ENCODE peak calls at places on chromosomes 7 and 10, in eight cellular contexts. D is NB4; U is SHP77; G is GM18507; N is G401; L is ELF-1; X is stimulated activated CD8-positive, alpha-beta memory T cell treated with anti-CD3 and anti-CD28 coated beads, Interleukin-15, amount 100 ng/mL, for 48 hours; C is GM20000. O is an unnamed sample.

GRCh38 chr10:114023198-114023597 is 20.5 kb upstream of the ADRB1 start:
- DNase-seq in D (no peak), U (no peak), G (no peak), N (no peak), L (no peak), X (no peak), C (no peak), O (no peak)

GRCh38 chr10:114131094-114131493 is 42.9 kb downstream of the CCDC186 start:
- DNase-seq in D (peak; percentile 73), U (no peak), G (no peak), N (no peak), L (no peak), X (no peak), C (peak; percentile 17), O (no peak)

GRCh38 chr7:964401-965231 is 10.1 kb upstream of the ADAP1 start:
- DNase-seq in D (no peak), U (no peak), G (no peak), N (peak; percentile 91), L (peak; percentile 67), X (no peak), C (no peak), O (no peak)

GRCh38 chr7:12711124-12711523 is 23.7 kb downstream of the ARL4A start:
- DNase-seq in D (no peak), U (no peak), G (no peak), N (no peak), L (no peak), X (no peak), C (no peak), O (no peak)

GRCh38 chr7:66939325-66939724 is 18.3 kb downstream of the TMEM248 start:
- DNase-seq in D (no peak), U (no peak), G (no peak), N (no peak), L (no peak), X (no peak), C (no peak), O (no peak)

GRCh38 chr10:70587045-70587658 is 15.4 kb downstream of the PRF1 start:
- DNase-seq in D (no peak), U (no peak), G (no peak), N (no peak), L (no peak), X (no peak), C (no peak), O (no peak)

GRCh38 chr7:112421666-112422486 is 28.4 kb upstream of the IFRD1 start:
- DNase-seq in D (peak; percentile 98), U (peak; percentile 15), G (no peak), N (peak; percentile 31), L (peak; percentile 28), X (no peak), C (peak; percentile 23), O (no peak)

GRCh38 chr7:23477962-23478866 is 7.9 kb upstream of the IGF2BP3 start:
- DNase-seq in D (no peak), U (no peak), G (no peak), N (no peak), L (no peak), X (no peak), C (no peak), O (no peak)

GRCh38 chr10:122301055-122301810 is 30.1 kb downstream of the BTBD16 start:
- DNase-seq in D (peak; percentile 75), U (no peak), G (no peak), N (no peak), L (no peak), X (no peak), C (no peak), O (no peak)

GRCh38 chr7:112448891-112449290 is 1.4 kb upstream of the IFRD1 start:
- DNase-seq in D (no peak), U (no peak), G (no peak), N (no peak), L (no peak), X (no peak), C (no peak), O (no peak)

GRCh38 chr7:103003004-103003403 is 71.6 kb downstream of the FBXL13 start:
- DNase-seq in D (no peak), U (no peak), G (no peak), N (no peak), L (no peak), X (no peak), C (no peak), O (no peak)

GRCh38 chr10:101965075-101965765 is 90.8 kb downstream of the ARMH3 start:
- DNase-seq in D (no peak), U (no peak), G (no peak), N (no peak), L (no peak), X (no peak), C (no peak), O (no peak)

GRCh38 chr7:151087247-151088018 is 1.2 kb downstream of the AGAP3 start:
- DNase-seq in D (peak; percentile 83), U (peak; percentile 16), G (no peak), N (peak; percentile 45), L (peak; percentile 45), X (no peak), C (peak; percentile 80), O (no peak)

GRCh38 chr10:113216068-113216467 is 266.0 kb downstream of the TCF7L2 start:
- DNase-seq in D (no peak), U (no peak), G (no peak), N (no peak), L (no peak), X (no peak), C (no peak), O (no peak)